ENCODE peak calls at places on chromosomes 13 and 19, in seven cellular contexts. W is H1, X is PC-3, Q is MM.1S, T is fibroblast of lung, L is GM23248, O is GM23338. C is an unnamed sample.
A peak's percentile ranks its signal among the peaks of the same experiment; 100 is the strongest.

GRCh38 chr13:25232937-25233515 is 54.3 kb downstream of the MTMR6 start:
- DNase-seq in X (peak; percentile 65), Q (no peak), T (peak; percentile 6), L (peak; percentile 56), O (peak; percentile 69), W (no peak), C (peak; percentile 77)

GRCh38 chr19:38685666-38686529 is 38.4 kb downstream of the ACTN4 start:
- DNase-seq in W (no peak), T (peak; percentile 69), X (peak; percentile 63), L (peak; percentile 78), Q (peak; percentile 76), O (peak; percentile 80), C (no peak)

GRCh38 chr13:82627183-82627582 is 1255.1 kb downstream of the SLITRK1 start:
- DNase-seq in W (no peak), Q (no peak), O (no peak), T (peak; percentile 75), L (peak; percentile 19), X (peak; percentile 89), C (no peak)

GRCh38 chr19:45882652-45883585 is 3.0 kb downstream of the IRF2BP1 start:
- DNase-seq in O (peak; percentile 96), L (peak; percentile 95), T (peak; percentile 77), X (peak; percentile 85), Q (peak; percentile 93), W (no peak), C (peak; percentile 96)

GRCh38 chr13:23598371-23598770 is 28.2 kb downstream of the TNFRSF19 start:
- DNase-seq in L (peak; percentile 45), W (no peak), T (peak; percentile 55), O (no peak), X (peak; percentile 24), Q (no peak), C (no peak)

GRCh38 chr13:43446126-43446525 is 340.6 kb downstream of the ENOX1 start:
- DNase-seq in W (no peak), X (no peak), T (peak; percentile 65), O (no peak), Q (no peak), L (peak; percentile 25), C (no peak)

GRCh38 chr19:19109601-19110000 is 28.7 kb downstream of the TMEM161A start:
- DNase-seq in T (peak; percentile 38), O (no peak), L (peak; percentile 21), W (no peak), X (no peak), Q (no peak), C (no peak)

GRCh38 chr19:6287269-6287885 is 7.6 kb upstream of the MLLT1 start:
- DNase-seq in L (peak; percentile 25), W (no peak), Q (no peak), O (no peak), T (no peak), X (no peak), C (no peak)

GRCh38 chr19:2811221-2811722 is 8.4 kb upstream of the ZNF554 start:
- DNase-seq in Q (no peak), T (no peak), W (no peak), L (no peak), O (no peak), X (no peak), C (no peak)

GRCh38 chr13:76874466-76874865 is 11.7 kb downstream of the KCTD12 start:
- DNase-seq in W (no peak), X (no peak), Q (no peak), O (no peak), T (no peak), L (no peak), C (no peak)

GRCh38 chr13:69579351-69579750 is 528.3 kb upstream of the ATXN8OS start:
- DNase-seq in T (no peak), O (peak; percentile 28), W (no peak), X (peak; percentile 7), L (no peak), Q (peak; percentile 7), C (peak; percentile 46)

GRCh38 chr19:24073807-24074206 is 13.2 kb upstream of the ZNF254 start:
- DNase-seq in T (no peak), Q (no peak), X (peak; percentile 61), O (no peak), L (no peak), W (no peak), C (no peak)

GRCh38 chr13:113013303-113013702 is 44.3 kb downstream of the MCF2L start:
- DNase-seq in X (peak; percentile 75), Q (no peak), W (no peak), O (no peak), T (no peak), L (no peak), C (no peak)

GRCh38 chr13:28817204-28817603 is 2.9 kb upstream of the MTUS2 start:
- DNase-seq in X (no peak), Q (no peak), O (peak; percentile 56), L (no peak), T (no peak), W (no peak), C (no peak)

GRCh38 chr13:28059214-28059613 is 41.2 kb downstream of the FLT3 start:
- DNase-seq in W (no peak), L (peak; percentile 45), O (peak; percentile 83), Q (peak; percentile 37), X (peak; percentile 54), T (peak; percentile 4), C (peak; percentile 76)

GRCh38 chr13:94617389-94618000 is 15.8 kb downstream of the GPR180 start:
- DNase-seq in O (peak; percentile 35), L (peak; percentile 41), Q (peak; percentile 39), W (no peak), X (peak; percentile 49), T (no peak), C (peak; percentile 83)

GRCh38 chr19:46787331-46788100 is 878 bp downstream of the SLC1A5 start:
- DNase-seq in Q (peak; percentile 31), T (peak; percentile 63), O (peak; percentile 65), W (no peak), L (peak; percentile 84), X (peak; percentile 28), C (peak; percentile 66)

GRCh38 chr13:111253334-111253872 is 67.0 kb upstream of the TEX29 start:
- DNase-seq in W (no peak), O (no peak), Q (no peak), X (no peak), T (no peak), L (peak; percentile 73), C (no peak)

GRCh38 chr13:46679369-46680180 is 117.4 kb downstream of the ESD start:
- DNase-seq in Q (peak; percentile 76), W (no peak), O (no peak), T (peak; percentile 32), L (peak; percentile 87), X (no peak), C (no peak)

GRCh38 chr19:7902796-7903243 is 857 bp upstream of the MAP2K7 start:
- DNase-seq in O (no peak), L (peak; percentile 56), T (no peak), X (peak; percentile 35), Q (peak; percentile 8), W (no peak), C (no peak)

GRCh38 chr19:18491995-18492953 is 29.6 kb downstream of the ELL start:
- DNase-seq in L (no peak), O (no peak), X (no peak), W (no peak), Q (no peak), T (no peak), C (no peak)

GRCh38 chr13:80341098-80341701 is at the start of gene SPRY2:
- DNase-seq in Q (peak; percentile 42), W (peak; percentile 89), X (peak; percentile 89), L (peak; percentile 99), T (peak; percentile 97), O (peak; percentile 97), C (no peak)

GRCh38 chr13:80339841-80340642 is 884 bp downstream of the SPRY2 start:
- DNase-seq in O (peak; percentile 31), W (no peak), L (peak; percentile 75), T (peak; percentile 54), X (peak; percentile 30), Q (peak; percentile 38), C (no peak)

GRCh38 chr13:80338781-80339577 is 1.9 kb downstream of the SPRY2 start:
- DNase-seq in L (peak; percentile 94), T (peak; percentile 90), X (peak; percentile 56), W (no peak), Q (no peak), O (peak; percentile 72), C (no peak)

GRCh38 chr13:80340643-80341097 is 256 bp downstream of the SPRY2 start:
- DNase-seq in L (peak; percentile 79), O (no peak), X (no peak), W (no peak), Q (no peak), T (peak; percentile 72), C (no peak)

GRCh38 chr13:80339578-80339840 is 1.4 kb downstream of the SPRY2 start:
- DNase-seq in X (no peak), W (no peak), Q (no peak), T (peak; percentile 57), L (no peak), O (peak; percentile 56), C (no peak)
- H4K20me1 ChIP-seq in X (peaks cover 55% of the 10 kb centered on the region), W (peaks cover 24% of the 10 kb centered on the region), Q (no peaks in the 10 kb centered on the region), T (no peaks in the 10 kb centered on the region), L (peaks cover 4% of the 10 kb centered on the region), O (peaks cover 42% of the 10 kb centered on the region), C (no peaks in the 10 kb centered on the region)

DNA sequence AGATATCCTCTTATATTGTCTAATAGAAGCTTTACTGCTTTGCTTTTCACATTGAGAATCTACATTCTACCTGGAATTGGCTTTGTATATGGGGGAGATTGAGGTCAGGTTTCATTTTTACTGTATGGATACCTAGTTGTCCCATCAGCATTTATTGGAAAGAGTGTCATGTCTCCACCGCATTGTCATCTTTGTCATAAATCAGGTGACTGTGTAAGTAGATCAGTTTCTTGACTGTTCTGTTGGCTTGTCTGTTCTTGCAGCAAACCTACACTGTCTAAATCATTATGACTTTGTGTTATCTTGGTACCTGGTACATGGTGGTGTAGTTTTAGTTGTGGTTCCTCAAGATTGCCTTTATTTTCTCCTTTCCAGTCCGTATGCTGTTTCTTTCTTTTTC is 5.8 kb downstream of the URI1 start:
- DNase-seq in T (no peak), W (no peak), Q (no peak), O (no peak), X (no peak), L (no peak), C (no peak)
- H4K20me1 ChIP-seq in T (no peaks in the 10 kb centered on the region), W (peaks cover 10% of the 10 kb centered on the region), Q (peaks cover 20% of the 10 kb centered on the region), O (peaks cover 25% of the 10 kb centered on the region), X (peaks cover 36% of the 10 kb centered on the region), L (no peaks in the 10 kb centered on the region), C (no peaks in the 10 kb centered on the region)

DNA sequence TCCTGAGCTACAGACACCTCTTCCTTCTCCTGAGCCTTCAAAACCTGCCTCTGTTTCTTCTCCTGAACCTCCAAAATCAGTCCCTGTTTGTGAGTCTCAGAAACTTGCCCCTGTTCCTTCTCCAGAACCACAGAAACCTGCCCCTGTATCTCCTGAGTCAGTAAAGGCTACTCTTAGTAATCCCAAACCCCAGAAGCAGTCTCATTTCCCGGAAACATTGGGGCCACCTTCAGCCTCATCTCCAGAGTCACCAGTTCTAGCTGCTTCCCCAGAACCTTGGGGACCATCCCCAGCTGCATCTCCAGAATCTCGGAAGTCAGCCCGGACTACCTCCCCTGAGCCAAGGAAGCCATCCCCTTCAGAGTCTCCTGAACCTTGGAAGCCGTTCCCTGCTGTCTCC is 10.0 kb downstream of the CHAMP1 start:
- DNase-seq in O (no peak), Q (no peak), X (no peak), W (no peak), T (no peak), L (no peak), C (no peak)
- H4K20me1 ChIP-seq in O (peaks cover 10% of the 10 kb centered on the region), Q (peaks cover 5% of the 10 kb centered on the region), X (peaks cover 20% of the 10 kb centered on the region), W (peaks cover 4% of the 10 kb centered on the region), T (peaks cover 2% of the 10 kb centered on the region), L (no peaks in the 10 kb centered on the region), C (peaks cover 59% of the 10 kb centered on the region)

GRCh38 chr19:1163283-1163933 is 10.7 kb downstream of the SBNO2 start:
- DNase-seq in T (no peak), Q (no peak), X (no peak), L (no peak), W (no peak), O (no peak), C (no peak)
- H4K20me1 ChIP-seq in T (no peaks in the 10 kb centered on the region), Q (no peaks in the 10 kb centered on the region), X (peaks cover 23% of the 10 kb centered on the region), L (no peaks in the 10 kb centered on the region), W (peaks cover 28% of the 10 kb centered on the region), O (peaks cover 5% of the 10 kb centered on the region), C (peaks cover 5% of the 10 kb centered on the region)

C was measured in Karpas-422.